ENCODE peak calls at places on chromosome 10, in ten cellular contexts. I, H, K, J, W, U, P, Y, T and V are unnamed samples.
A peak's percentile ranks its signal among the peaks of the same experiment; 100 is the strongest.

GRCh38 chr10:6224781-6225180 is 22.0 kb downstream of the PFKFB3 start:
- DNase-seq in I (no peak), H (no peak), K (no peak), J (no peak), W (no peak), U (no peak), P (no peak), Y (no peak), T (no peak), V (no peak)

GRCh38 chr10:97169911-97170693 is 15.7 kb downstream of the SLIT1 start:
- DNase-seq in I (no peak), H (peak; percentile 81), K (no peak), J (no peak), W (no peak), U (peak; percentile 66), P (no peak), Y (no peak), T (no peak), V (no peak)

GRCh38 chr10:80283119-80283518 is 6.3 kb downstream of the MAT1A start:
- DNase-seq in I (no peak), H (no peak), K (no peak), J (no peak), W (no peak), U (no peak), P (no peak), Y (no peak), T (no peak), V (no peak)

GRCh38 chr10:124578231-124579002 is 116.8 kb downstream of the LHPP start:
- DNase-seq in I (no peak), H (no peak), K (no peak), J (no peak), W (peak; percentile 39), U (no peak), P (no peak), Y (no peak), T (no peak), V (no peak)

GRCh38 chr10:110993024-110993693 is 73.8 kb downstream of the SHOC2 start:
- DNase-seq in I (peak; percentile 70), H (no peak), K (peak; percentile 85), J (peak; percentile 61), W (no peak), U (no peak), P (peak; percentile 90), Y (no peak), T (no peak), V (no peak)

GRCh38 chr10:69656719-69657269 is 26.7 kb downstream of the FAM241B start:
- DNase-seq in I (no peak), H (no peak), K (no peak), J (no peak), W (no peak), U (no peak), P (no peak), Y (no peak), T (peak; percentile 85), V (no peak)

GRCh38 chr10:96410296-96410695 is 51.5 kb upstream of the OPALIN start:
- DNase-seq in I (no peak), H (no peak), K (no peak), J (no peak), W (no peak), U (no peak), P (no peak), Y (no peak), T (no peak), V (no peak)

GRCh38 chr10:118624747-118625146 is 29.3 kb upstream of the PRLHR start:
- DNase-seq in I (no peak), H (no peak), K (no peak), J (no peak), W (no peak), U (no peak), P (no peak), Y (no peak), T (no peak), V (no peak)

GRCh38 chr10:127564644-127565043 is 15.5 kb downstream of the NPS start:
- DNase-seq in I (no peak), H (no peak), K (no peak), J (no peak), W (no peak), U (no peak), P (no peak), Y (no peak), T (no peak), V (no peak)

GRCh38 chr10:127570036-127570435 is 20.9 kb downstream of the NPS start:
- DNase-seq in I (no peak), H (no peak), K (no peak), J (no peak), W (no peak), U (no peak), P (peak; percentile 4), Y (no peak), T (no peak), V (no peak)

GRCh38 chr10:127569210-127569609 is 20.1 kb downstream of the NPS start:
- DNase-seq in I (no peak), H (no peak), K (no peak), J (no peak), W (no peak), U (no peak), P (no peak), Y (no peak), T (no peak), V (no peak)

GRCh38 chr10:127563718-127564553 is 14.8 kb downstream of the NPS start:
- DNase-seq in I (no peak), H (peak; percentile 21), K (no peak), J (no peak), W (no peak), U (peak; percentile 10), P (peak; percentile 12), Y (no peak), T (peak; percentile 18), V (no peak)

GRCh38 chr10:127565583-127565982 is 16.5 kb downstream of the NPS start:
- DNase-seq in I (no peak), H (no peak), K (no peak), J (no peak), W (no peak), U (no peak), P (no peak), Y (no peak), T (no peak), V (no peak)
- H3K4me3 ChIP-seq in I (no peak overlapping the region), H (no peak overlapping the region), K (no peak overlapping the region), J (no peak overlapping the region), W (no peak overlapping the region), U (no peak overlapping the region), P (no peak overlapping the region), Y (no peak overlapping the region), T (no peak overlapping the region), V (no peak overlapping the region)

GRCh38 chr10:61998937-61999336 is 97.4 kb downstream of the ARID5B start:
- DNase-seq in I (no peak), H (no peak), K (no peak), J (no peak), W (no peak), U (no peak), P (no peak), Y (no peak), T (no peak), V (no peak)

GRCh38 chr10:62005281-62005680 is 103.8 kb downstream of the ARID5B start:
- DNase-seq in I (no peak), H (no peak), K (no peak), J (no peak), W (no peak), U (no peak), P (no peak), Y (no peak), T (no peak), V (no peak)

GRCh38 chr10:62002753-62003152 is 101.3 kb downstream of the ARID5B start:
- DNase-seq in I (no peak), H (no peak), K (no peak), J (no peak), W (no peak), U (no peak), P (no peak), Y (no peak), T (no peak), V (no peak)

GRCh38 chr10:62000037-62000603 is 98.6 kb downstream of the ARID5B start:
- DNase-seq in I (no peak), H (no peak), K (no peak), J (no peak), W (no peak), U (no peak), P (no peak), Y (no peak), T (no peak), V (no peak)

DNA sequence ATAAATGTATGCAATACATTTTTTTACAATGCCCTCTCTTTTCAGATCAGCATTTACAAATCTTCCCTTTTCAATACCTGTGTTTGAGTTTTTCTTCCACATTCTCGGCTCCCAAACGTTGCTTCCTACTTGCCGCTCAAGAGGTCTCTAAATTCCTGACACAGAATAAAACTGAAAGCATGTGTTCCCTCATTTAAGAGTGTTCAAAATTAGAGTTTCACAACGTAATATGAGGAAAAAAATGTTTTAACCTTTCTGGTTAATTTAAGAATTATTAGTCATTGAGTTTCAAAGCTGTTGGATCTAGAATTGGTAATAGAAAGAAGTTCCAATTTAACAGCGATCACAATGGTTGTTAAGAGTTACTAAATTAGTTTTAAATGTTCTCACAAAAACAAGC is 100.4 kb downstream of the ARID5B start:
- DNase-seq in I (no peak), H (no peak), K (no peak), J (no peak), W (no peak), U (no peak), P (no peak), Y (no peak), T (no peak), V (no peak)
- H3K36me3 ChIP-seq in I (no peaks in the 10 kb centered on the region), H (no peaks in the 10 kb centered on the region), K (peaks cover 7% of the 10 kb centered on the region), J (no peaks in the 10 kb centered on the region), W (peaks cover 2% of the 10 kb centered on the region), U (no peaks in the 10 kb centered on the region), P (no peaks in the 10 kb centered on the region), Y (no peaks in the 10 kb centered on the region), T (no peaks in the 10 kb centered on the region), V (peaks cover 25% of the 10 kb centered on the region)

DNA sequence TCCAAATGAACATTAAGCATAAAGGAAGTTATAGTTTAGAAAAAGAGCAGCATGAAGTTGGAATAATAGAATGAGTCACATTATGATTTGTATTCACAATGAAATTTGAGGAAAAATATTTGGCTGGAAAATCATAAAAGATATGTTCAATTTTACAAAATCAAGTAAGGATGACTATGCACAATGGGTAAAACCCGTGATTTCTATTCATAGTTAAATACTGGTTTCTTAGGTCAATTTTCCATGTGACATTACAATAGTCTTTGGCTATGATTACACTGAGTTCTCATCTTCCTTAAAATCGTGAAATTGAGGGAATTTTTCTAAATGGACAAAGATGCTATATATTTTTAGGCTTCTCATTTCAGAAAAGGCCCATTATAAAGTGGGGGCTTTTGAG is 17.4 kb upstream of the CCDC172 start:
- DNase-seq in I (no peak), H (no peak), K (no peak), J (no peak), W (no peak), U (no peak), P (no peak), Y (no peak), T (no peak), V (no peak)
- H3K4me3 ChIP-seq in I (no peak overlapping the region), H (no peak overlapping the region), K (no peak overlapping the region), J (no peak overlapping the region), W (no peak overlapping the region), U (no peak overlapping the region), P (no peak overlapping the region), Y (no peak overlapping the region), T (no peak overlapping the region), V (no peak overlapping the region)

GRCh38 chr10:102148275-102148674 is 3.9 kb upstream of the NOLC1 start:
- DNase-seq in I (no peak), H (no peak), K (no peak), J (no peak), W (no peak), U (no peak), P (no peak), Y (no peak), T (no peak), V (no peak)

GRCh38 chr10:102151774-102152544 is at the start of gene NOLC1:
- DNase-seq in I (peak; percentile 98), H (peak; percentile 100), K (peak; percentile 99), J (peak; percentile 100), W (peak; percentile 99), U (peak; percentile 99), P (peak; percentile 99), Y (peak; percentile 98), T (peak; percentile 100), V (peak; percentile 99)

GRCh38 chr10:102150970-102151773 is 1.0 kb upstream of the NOLC1 start:
- DNase-seq in I (peak; percentile 61), H (no peak), K (peak; percentile 42), J (no peak), W (peak; percentile 26), U (no peak), P (peak; percentile 76), Y (no peak), T (peak; percentile 81), V (peak; percentile 48)

GRCh38 chr10:102141583-102142107 is 8.8 kb downstream of the PPRC1 start:
- DNase-seq in I (no peak), H (no peak), K (no peak), J (no peak), W (no peak), U (no peak), P (no peak), Y (no peak), T (no peak), V (no peak)

GRCh38 chr10:102146971-102147428 is 5.2 kb upstream of the NOLC1 start:
- DNase-seq in I (no peak), H (no peak), K (no peak), J (no peak), W (no peak), U (no peak), P (no peak), Y (no peak), T (no peak), V (no peak)
- H3K36me3 ChIP-seq in I (peaks cover 74% of the 10 kb centered on the region), H (peaks cover 25% of the 10 kb centered on the region), K (peaks cover 36% of the 10 kb centered on the region), J (peaks cover 18% of the 10 kb centered on the region), W (no peaks in the 10 kb centered on the region), U (peaks cover 16% of the 10 kb centered on the region), P (peaks cover 59% of the 10 kb centered on the region), Y (peaks cover 10% of the 10 kb centered on the region), T (peaks cover 19% of the 10 kb centered on the region), V (peaks cover 15% of the 10 kb centered on the region)